ENCODE peak calls at places on chromosome 3, in four cellular contexts. B is NCI-H1930; R is naive thymus-derived CD4-positive, alpha-beta T cell; J is substantia nigra. F is an unnamed sample.

GRCh38 chr3:186635532-186635931 is 4.7 kb upstream of the FETUB start:
- DNase-seq in R (no peak), B (no peak), J (no peak), F (no peak)

GRCh38 chr3:57060089-57060829 is at the start of gene SPATA12:
- DNase-seq in B (no peak), J (no peak), R (no peak), F (peak)

GRCh38 chr3:129238945-129239705 is 10.3 kb upstream of the COPG1 start:
- DNase-seq in B (no peak), R (no peak), J (no peak), F (peak)

GRCh38 chr3:172357850-172358754 is 90.2 kb downstream of the GHSR start:
- DNase-seq in B (no peak), R (no peak), J (no peak), F (no peak)

GRCh38 chr3:162769559-162769958 is 1273.0 kb downstream of the OTOL1 start:
- DNase-seq in B (no peak), R (no peak), J (no peak), F (peak)

GRCh38 chr3:190326930-190327329 is 4.7 kb upstream of the CLDN1 start:
- DNase-seq in B (no peak), J (no peak), R (no peak), F (no peak)

GRCh38 chr3:107884719-107885460 is 205.9 kb downstream of the CD47 start:
- DNase-seq in J (no peak), R (no peak), B (no peak), F (peak)

GRCh38 chr3:110381992-110382391 is 689.6 kb upstream of the NECTIN3 start:
- DNase-seq in B (no peak), R (no peak), J (no peak), F (no peak)

GRCh38 chr3:129084501-129084900 is 23.9 kb downstream of the GP9 start:
- DNase-seq in R (no peak), B (no peak), J (no peak), F (no peak)

GRCh38 chr3:121431717-121432517 is 113.9 kb downstream of the POLQ start:
- DNase-seq in R (peak), B (no peak), J (no peak), F (peak)

GRCh38 chr3:61758839-61759238 is 197.5 kb downstream of the PTPRG start:
- DNase-seq in B (no peak), J (no peak), R (no peak), F (no peak)

GRCh38 chr3:33791477-33792166 is 6.8 kb upstream of the PDCD6IP start:
- DNase-seq in B (no peak), J (no peak), R (no peak), F (peak)

GRCh38 chr3:14452676-14453367 is 50.4 kb downstream of the SLC6A6 start:
- DNase-seq in R (no peak), J (peak), B (peak), F (peak)

GRCh38 chr3:156816794-156817741 is 9.1 kb upstream of the LEKR1 start:
- DNase-seq in B (peak), R (peak), J (peak), F (peak)

GRCh38 chr3:101780661-101781060 is 1.6 kb downstream of the NXPE3 start:
- DNase-seq in B (no peak), J (no peak), R (no peak), F (peak)

GRCh38 chr3:162525052-162525451 is 1028.4 kb downstream of the OTOL1 start:
- DNase-seq in J (no peak), B (no peak), R (no peak), F (peak)

GRCh38 chr3:190338717-190339116 is 16.5 kb upstream of the CLDN1 start:
- DNase-seq in R (no peak), B (no peak), J (no peak), F (peak)

GRCh38 chr3:38151667-38152265 is 13.3 kb downstream of the MYD88 start:
- DNase-seq in B (no peak), J (no peak), R (peak), F (no peak)

GRCh38 chr3:37606472-37606871 is 255.2 kb upstream of the CTDSPL start:
- DNase-seq in J (no peak), R (no peak), B (no peak), F (no peak)

GRCh38 chr3:33231755-33232465 is 13.3 kb upstream of the SUSD5 start:
- DNase-seq in J (no peak), B (no peak), R (no peak), F (no peak)

GRCh38 chr3:33440328-33440577 is at the start of gene UBP1:
- DNase-seq in J (no peak), R (no peak), B (no peak), F (no peak)

GRCh38 chr3:11989383-11990050 is 14.7 kb upstream of the SYN2 start:
- DNase-seq in R (no peak), B (no peak), J (no peak), F (no peak)

GRCh38 chr3:138081371-138082084 is 33.9 kb downstream of the DZIP1L start:
- DNase-seq in J (no peak), B (no peak), R (no peak), F (peak)

GRCh38 chr3:113805249-113805648 is 33.3 kb upstream of the GRAMD1C start:
- DNase-seq in B (no peak), R (no peak), J (no peak), F (no peak)

GRCh38 chr3:49674491-49674983 is 386 bp downstream of the APEH start:
- DNase-seq in B (no peak), R (no peak), J (no peak), F (no peak)

GRCh38 chr3:160754371-160754854 is 1.6 kb upstream of the PPM1L start:
- DNase-seq in B (no peak), R (peak), J (no peak), F (peak)

GRCh38 chr3:173096994-173097785 is 43.8 kb downstream of the SPATA16 start:
- DNase-seq in B (no peak), R (no peak), J (no peak), F (no peak)

GRCh38 chr3:55164191-55164590 is 236.3 kb upstream of the LRTM1 start:
- DNase-seq in R (no peak), J (no peak), B (no peak), F (peak)

GRCh38 chr3:81492048-81492447 is 269.4 kb downstream of the GBE1 start:
- DNase-seq in J (no peak), R (no peak), B (no peak), F (peak)

GRCh38 chr3:128321418-128321817 is 145.3 kb downstream of the DNAJB8 start:
- DNase-seq in J (no peak), R (no peak), B (no peak), F (no peak)

F was measured in mesenchymal stem cell.